ENCODE peak calls at places on chromosomes 7 and 10, in ten cellular contexts. G, V, R, K, N, W, X, C, H and A are unnamed samples.

GRCh38 chr7:12965767-12966166 is 278.3 kb downstream of the ARL4A start:
- DNase-seq in W (no peak), G (no peak), V (no peak), R (no peak), N (no peak), X (no peak), H (no peak), K (no peak), C (no peak), A (no peak)

GRCh38 chr7:141351175-141351574 is 200.0 kb upstream of the AGK start:
- DNase-seq in W (no peak), N (no peak), K (no peak), R (no peak), C (no peak), G (no peak), H (no peak), X (no peak), V (no peak), A (no peak)

GRCh38 chr10:69716711-69717560 is 84.8 kb upstream of the COL13A1 start:
- DNase-seq in X (peak), R (peak), G (peak), N (peak), K (no peak), C (no peak), H (no peak), W (peak), V (peak), A (peak)

GRCh38 chr10:62795750-62796149 is 8.8 kb upstream of the ADO start:
- DNase-seq in H (no peak), C (no peak), W (no peak), G (no peak), N (no peak), X (no peak), K (no peak), V (no peak), R (no peak), A (no peak)

GRCh38 chr7:20440472-20441105 is 109.9 kb downstream of the ITGB8 start:
- DNase-seq in X (peak), H (no peak), N (no peak), G (peak), K (no peak), W (no peak), C (peak), V (peak), R (peak), A (no peak)

GRCh38 chr10:50619171-50619570 is 4.6 kb downstream of the SGMS1 start:
- DNase-seq in R (no peak), V (no peak), W (no peak), N (no peak), H (no peak), K (no peak), C (no peak), X (no peak), G (no peak), A (no peak)

GRCh38 chr7:101278461-101279292 is 33.8 kb upstream of the FIS1 start:
- DNase-seq in K (no peak), H (no peak), N (no peak), X (no peak), V (no peak), R (no peak), C (no peak), G (no peak), W (no peak), A (no peak)

GRCh38 chr7:127582361-127582760 is 3.0 kb downstream of the GCC1 start:
- DNase-seq in G (no peak), V (peak), X (no peak), C (no peak), W (peak), K (peak), H (no peak), R (no peak), N (peak), A (peak)

GRCh38 chr10:77160679-77161078 is 476.9 kb downstream of the KCNMA1 start:
- DNase-seq in V (no peak), N (no peak), R (no peak), K (no peak), C (peak), G (peak), W (no peak), X (no peak), H (no peak), A (no peak)

GRCh38 chr10:21278491-21279216 is 246.8 kb downstream of the SKIDA1 start:
- DNase-seq in V (peak), N (peak), K (peak), W (peak), X (peak), G (peak), R (peak), C (peak), H (peak), A (peak)

GRCh38 chr7:91609525-91609924 is 271.0 kb downstream of the MTERF1 start:
- DNase-seq in N (no peak), C (no peak), W (no peak), V (no peak), R (no peak), K (no peak), G (no peak), H (no peak), X (no peak), A (no peak)

GRCh38 chr10:42984035-42984610 is 92.7 kb upstream of the RET start:
- DNase-seq in V (no peak), K (no peak), N (no peak), X (no peak), R (no peak), H (no peak), W (no peak), C (no peak), G (no peak), A (no peak)

GRCh38 chr7:108282427-108282996 is 152.4 kb upstream of the LAMB4 start:
- DNase-seq in G (no peak), K (no peak), W (no peak), X (no peak), C (peak), N (no peak), V (no peak), H (no peak), R (no peak), A (no peak)

GRCh38 chr10:68562666-68563522 is 2.8 kb downstream of the TET1 start:
- DNase-seq in C (no peak), H (no peak), X (no peak), W (no peak), G (no peak), N (no peak), R (no peak), V (no peak), K (no peak), A (no peak)

GRCh38 chr10:26839966-26840627 is 20.7 kb downstream of the ABI1 start:
- DNase-seq in K (no peak), G (no peak), N (no peak), C (no peak), H (no peak), R (no peak), X (no peak), W (no peak), V (no peak), A (no peak)

GRCh38 chr10:49107890-49108274 is 7.4 kb downstream of the VSTM4 start:
- DNase-seq in K (no peak), X (no peak), C (no peak), R (no peak), W (no peak), G (no peak), N (no peak), H (no peak), V (no peak), A (no peak)

GRCh38 chr7:141974831-141975230 is 1.3 kb upstream of the TAS2R38 start:
- DNase-seq in G (peak), W (no peak), V (peak), X (no peak), R (peak), C (no peak), K (no peak), N (no peak), H (no peak), A (no peak)

GRCh38 chr7:37545619-37546356 is 97.1 kb upstream of the ELMO1 start:
- DNase-seq in V (no peak), N (no peak), X (no peak), C (peak), H (no peak), W (no peak), K (no peak), R (no peak), G (no peak), A (no peak)

GRCh38 chr7:2638224-2638991 is 6.6 kb downstream of the TTYH3 start:
- DNase-seq in C (no peak), V (no peak), R (no peak), K (no peak), N (peak), W (peak), G (no peak), H (no peak), X (no peak), A (peak)

GRCh38 chr10:66931340-66931948 is 5.6 kb downstream of the LRRTM3 start:
- DNase-seq in N (no peak), V (no peak), X (no peak), R (peak), H (no peak), W (no peak), G (peak), K (no peak), C (peak), A (no peak)

GRCh38 chr7:134995239-134996096 is 9.2 kb downstream of the AGBL3 start:
- DNase-seq in W (no peak), H (no peak), N (no peak), R (no peak), K (no peak), V (no peak), G (no peak), C (no peak), X (no peak), A (no peak)
- TF ChIP-seq POLR2A in W (no peak), H (no peak), N (no peak), R (no peak), K (no peak), V (no peak), G (no peak), C (no peak), X (no peak), A (no peak)

GRCh38 chr7:123169065-123169464 is 30.7 kb downstream of the SLC13A1 start:
- DNase-seq in V (no peak), G (no peak), N (no peak), C (no peak), W (no peak), X (no peak), K (no peak), R (no peak), H (no peak), A (no peak)

DNA sequence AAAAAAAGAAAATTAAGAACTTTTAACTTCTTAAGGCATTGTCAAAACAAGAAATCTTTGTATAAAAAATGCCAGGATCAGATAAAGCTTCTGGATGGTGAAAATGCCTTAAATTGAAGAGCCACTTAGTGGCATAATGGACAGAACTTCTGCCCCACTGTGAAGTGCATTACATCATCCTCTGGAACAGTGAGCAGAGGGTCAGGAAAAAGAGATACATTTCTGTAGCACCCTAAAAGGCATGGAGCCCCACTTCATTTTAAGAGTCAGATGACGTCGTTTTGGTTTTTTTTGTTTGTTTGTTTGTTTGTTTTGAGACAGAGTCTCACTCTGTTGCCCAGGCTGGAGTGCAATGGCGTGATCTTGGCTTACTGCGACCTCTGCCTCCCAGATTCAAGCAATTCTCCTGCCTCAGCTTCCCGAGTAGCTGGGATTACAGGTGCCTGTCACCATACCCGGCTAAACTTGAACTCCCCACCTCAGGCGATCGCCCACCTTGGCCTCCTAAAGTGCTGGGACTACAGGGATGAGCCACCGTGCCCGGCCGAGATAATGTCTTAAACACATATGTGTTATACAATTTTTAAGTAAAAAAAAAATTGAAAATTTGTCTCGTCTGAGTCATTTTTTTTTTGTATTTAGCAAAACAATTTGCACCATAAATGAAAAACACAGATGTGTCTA is 29.3 kb downstream of the SLC13A1 start:
- DNase-seq in X (no peak), H (no peak), R (no peak), N (no peak), G (no peak), W (no peak), C (no peak), K (no peak), V (no peak), A (no peak)
- TF ChIP-seq CTCF in X (no peak), H (no peak), R (no peak), N (no peak), G (no peak), W (no peak), C (no peak), K (no peak), V (no peak), A (no peak)

GRCh38 chr7:55964261-55964801 is at the start of gene NIPSNAP2:
- DNase-seq in C (peak), G (peak), W (peak), X (peak), R (peak), N (no peak), H (peak), K (peak), V (peak), A (no peak)
- TF ChIP-seq POLR2A in C (peak), G (peak), W (peak), X (peak), R (no peak), N (no peak), H (no peak), K (no peak), V (no peak), A (peak)

GRCh38 chr10:4151466-4151865 is 366.5 kb upstream of the KLF6 start:
- DNase-seq in G (no peak), W (no peak), R (no peak), N (no peak), H (no peak), X (peak), C (no peak), K (no peak), V (peak), A (no peak)
- TF ChIP-seq CTCF in G (no peak), W (no peak), R (peak), N (no peak), H (no peak), X (peak), C (no peak), K (no peak), V (peak), A (peak)

DNA sequence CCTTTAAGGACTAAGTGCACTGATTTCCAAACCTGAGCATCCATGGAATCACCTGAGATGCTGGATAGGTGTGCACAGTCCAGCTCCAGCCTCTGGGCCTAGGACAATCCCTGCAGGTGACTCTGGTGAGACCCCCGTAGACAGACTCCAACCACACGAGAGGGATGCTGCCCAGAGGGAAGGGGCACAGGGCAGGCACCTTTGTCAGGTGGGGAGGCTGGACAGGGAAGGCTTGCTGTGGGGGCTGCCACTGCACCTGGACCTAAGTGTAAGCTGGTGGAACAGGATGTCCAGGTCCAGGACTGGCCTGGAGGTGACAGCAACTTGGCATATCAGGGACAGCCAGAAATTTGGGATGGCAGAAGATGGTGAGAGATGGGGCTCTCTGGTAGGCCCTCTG is 45.1 kb upstream of the CTBP2 start:
- DNase-seq in X (no peak), V (no peak), R (no peak), C (no peak), H (no peak), K (no peak), N (no peak), G (no peak), W (no peak), A (no peak)
- TF ChIP-seq POLR2A in X (no peak), V (no peak), R (no peak), C (no peak), H (no peak), K (no peak), N (no peak), G (no peak), W (no peak), A (no peak)